ENCODE peak calls at places on chromosomes 13 and 19, in ten cellular contexts. One of them, this sample, is unnamed. For H3K27me3 and H3K4me1, the result is how much of the 10 kb centered on the place peaks cover.

GRCh38 chr13:62964522-62964921 is 1548.9 kb upstream of the PCDH20 start:
- DNase-seq in ovary: no peak
- DNase-seq in H9: no peak
- DNase-seq in keratinocyte: no peak
- DNase-seq in thoracic aorta: no peak
- DNase-seq in IMR-90: no peak
- DNase-seq in naive thymus-derived CD4-positive, alpha-beta T cell: no peak
- DNase-seq in esophagus squamous epithelium: no peak
- DNase-seq in neural progenitor cell: no peak
- DNase-seq in ascending aorta: no peak
- DNase-seq in this sample: no peak

GRCh38 chr19:5824791-5825577 is 14.5 kb downstream of the FUT6 start:
- DNase-seq in ovary: no peak
- DNase-seq in H9: no peak
- DNase-seq in keratinocyte: no peak
- DNase-seq in thoracic aorta: no peak
- DNase-seq in IMR-90: no peak
- DNase-seq in naive thymus-derived CD4-positive, alpha-beta T cell: no peak
- DNase-seq in esophagus squamous epithelium: no peak
- DNase-seq in neural progenitor cell: no peak
- DNase-seq in ascending aorta: no peak
- DNase-seq in this sample: no peak

GRCh38 chr13:20519887-20520286 is 5.8 kb downstream of the CRYL1 start:
- DNase-seq in ovary: no peak
- DNase-seq in H9: no peak
- DNase-seq in keratinocyte: no peak
- DNase-seq in thoracic aorta: no peak
- DNase-seq in IMR-90: no peak
- DNase-seq in naive thymus-derived CD4-positive, alpha-beta T cell: no peak
- DNase-seq in esophagus squamous epithelium: no peak
- DNase-seq in neural progenitor cell: no peak
- DNase-seq in ascending aorta: no peak
- DNase-seq in this sample: no peak

GRCh38 chr13:108342369-108343289 is 73.1 kb downstream of the TNFSF13B start:
- DNase-seq in ovary: no peak
- DNase-seq in H9: no peak
- DNase-seq in keratinocyte: no peak
- DNase-seq in thoracic aorta: no peak
- DNase-seq in IMR-90: peak
- DNase-seq in naive thymus-derived CD4-positive, alpha-beta T cell: no peak
- DNase-seq in esophagus squamous epithelium: no peak
- DNase-seq in neural progenitor cell: peak
- DNase-seq in ascending aorta: no peak
- DNase-seq in this sample: peak

GRCh38 chr19:33399745-33400681 is 26.5 kb downstream of the CEBPG start:
- DNase-seq in ovary: no peak
- DNase-seq in H9: no peak
- DNase-seq in keratinocyte: no peak
- DNase-seq in thoracic aorta: no peak
- DNase-seq in IMR-90: no peak
- DNase-seq in naive thymus-derived CD4-positive, alpha-beta T cell: no peak
- DNase-seq in esophagus squamous epithelium: no peak
- DNase-seq in neural progenitor cell: no peak
- DNase-seq in ascending aorta: no peak
- DNase-seq in this sample: no peak

GRCh38 chr19:46731007-46731501 is 14.1 kb upstream of the PRKD2 start:
- DNase-seq in ovary: no peak
- DNase-seq in H9: no peak
- DNase-seq in keratinocyte: no peak
- DNase-seq in thoracic aorta: no peak
- DNase-seq in IMR-90: peak
- DNase-seq in naive thymus-derived CD4-positive, alpha-beta T cell: no peak
- DNase-seq in esophagus squamous epithelium: no peak
- DNase-seq in neural progenitor cell: no peak
- DNase-seq in ascending aorta: no peak
- DNase-seq in this sample: peak

GRCh38 chr19:52190679-52191293 is 934 bp downstream of the PPP2R1A start:
- DNase-seq in ovary: no peak
- DNase-seq in H9: no peak
- DNase-seq in keratinocyte: no peak
- DNase-seq in thoracic aorta: no peak
- DNase-seq in IMR-90: peak
- DNase-seq in naive thymus-derived CD4-positive, alpha-beta T cell: no peak
- DNase-seq in esophagus squamous epithelium: no peak
- DNase-seq in neural progenitor cell: peak
- DNase-seq in ascending aorta: no peak
- DNase-seq in this sample: no peak

GRCh38 chr13:46181799-46182490 is at the start of gene LCP1:
- DNase-seq in ovary: no peak
- DNase-seq in H9: no peak
- DNase-seq in keratinocyte: no peak
- DNase-seq in thoracic aorta: no peak
- DNase-seq in IMR-90: no peak
- DNase-seq in naive thymus-derived CD4-positive, alpha-beta T cell: peak
- DNase-seq in esophagus squamous epithelium: peak
- DNase-seq in neural progenitor cell: no peak
- DNase-seq in ascending aorta: peak
- DNase-seq in this sample: no peak

GRCh38 chr13:100115693-100116254 is 26.9 kb downstream of the PCCA start:
- DNase-seq in ovary: no peak
- DNase-seq in H9: no peak
- DNase-seq in keratinocyte: no peak
- DNase-seq in thoracic aorta: no peak
- DNase-seq in IMR-90: no peak
- DNase-seq in naive thymus-derived CD4-positive, alpha-beta T cell: no peak
- DNase-seq in esophagus squamous epithelium: no peak
- DNase-seq in neural progenitor cell: no peak
- DNase-seq in ascending aorta: no peak
- DNase-seq in this sample: no peak

GRCh38 chr13:47426126-47426849 is 529.4 kb upstream of the HTR2A start:
- DNase-seq in ovary: no peak
- DNase-seq in H9: no peak
- DNase-seq in keratinocyte: no peak
- DNase-seq in thoracic aorta: no peak
- DNase-seq in IMR-90: peak
- DNase-seq in naive thymus-derived CD4-positive, alpha-beta T cell: no peak
- DNase-seq in esophagus squamous epithelium: no peak
- DNase-seq in neural progenitor cell: no peak
- DNase-seq in ascending aorta: no peak
- DNase-seq in this sample: peak

GRCh38 chr13:83503424-83503823 is 378.9 kb downstream of the SLITRK1 start:
- DNase-seq in ovary: no peak
- DNase-seq in H9: no peak
- DNase-seq in keratinocyte: no peak
- DNase-seq in thoracic aorta: no peak
- DNase-seq in IMR-90: peak
- DNase-seq in naive thymus-derived CD4-positive, alpha-beta T cell: no peak
- DNase-seq in esophagus squamous epithelium: no peak
- DNase-seq in neural progenitor cell: no peak
- DNase-seq in ascending aorta: no peak
- DNase-seq in this sample: no peak

GRCh38 chr13:83498045-83498444 is 384.2 kb downstream of the SLITRK1 start:
- DNase-seq in ovary: no peak
- DNase-seq in H9: no peak
- DNase-seq in keratinocyte: no peak
- DNase-seq in thoracic aorta: no peak
- DNase-seq in IMR-90: no peak
- DNase-seq in naive thymus-derived CD4-positive, alpha-beta T cell: no peak
- DNase-seq in esophagus squamous epithelium: no peak
- DNase-seq in neural progenitor cell: no peak
- DNase-seq in ascending aorta: no peak
- DNase-seq in this sample: no peak

GRCh38 chr13:83496501-83496900 is 385.8 kb downstream of the SLITRK1 start:
- DNase-seq in ovary: no peak
- DNase-seq in H9: no peak
- DNase-seq in keratinocyte: no peak
- DNase-seq in thoracic aorta: no peak
- DNase-seq in IMR-90: no peak
- DNase-seq in naive thymus-derived CD4-positive, alpha-beta T cell: no peak
- DNase-seq in esophagus squamous epithelium: no peak
- DNase-seq in neural progenitor cell: no peak
- DNase-seq in ascending aorta: no peak
- DNase-seq in this sample: no peak

GRCh38 chr13:83499286-83499685 is 383.0 kb downstream of the SLITRK1 start:
- DNase-seq in ovary: no peak
- DNase-seq in H9: no peak
- DNase-seq in keratinocyte: no peak
- DNase-seq in thoracic aorta: no peak
- DNase-seq in IMR-90: peak
- DNase-seq in naive thymus-derived CD4-positive, alpha-beta T cell: no peak
- DNase-seq in esophagus squamous epithelium: no peak
- DNase-seq in neural progenitor cell: no peak
- DNase-seq in ascending aorta: no peak
- DNase-seq in this sample: no peak

DNA sequence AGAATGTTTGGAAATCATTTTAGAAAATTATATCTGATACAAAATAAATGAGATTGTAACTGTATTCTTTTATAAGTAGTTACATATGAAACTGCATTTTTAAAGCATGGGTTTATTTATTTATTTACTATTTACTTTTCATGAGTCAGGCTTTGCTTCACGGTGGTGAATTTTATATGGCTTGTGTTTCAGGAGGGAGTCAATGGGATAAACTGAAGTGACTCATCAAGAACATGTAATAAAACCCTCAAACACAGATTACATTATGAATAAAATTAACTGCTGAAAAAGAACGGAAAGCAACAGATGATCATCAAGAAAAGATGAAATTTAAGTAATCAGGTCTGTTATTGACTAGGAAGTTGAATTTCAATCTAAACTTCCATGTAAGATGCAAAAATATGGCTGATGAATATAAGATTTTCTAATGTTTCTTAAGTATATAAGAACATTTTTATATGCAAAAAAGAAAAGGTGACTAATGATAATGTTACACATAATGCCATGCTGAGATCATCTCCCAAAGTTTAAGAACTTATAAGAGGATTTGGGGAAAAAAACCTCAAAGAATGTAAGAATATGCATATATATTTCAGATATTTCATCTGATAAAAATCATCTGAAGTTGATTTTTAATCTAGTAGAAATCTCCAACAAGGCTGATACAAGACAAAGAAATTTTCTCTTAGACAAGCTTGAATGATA is 383.6 kb downstream of the SLITRK1 start:
- DNase-seq in ovary: no peak
- DNase-seq in H9: no peak
- DNase-seq in keratinocyte: no peak
- DNase-seq in thoracic aorta: no peak
- DNase-seq in IMR-90: peak
- DNase-seq in naive thymus-derived CD4-positive, alpha-beta T cell: no peak
- DNase-seq in esophagus squamous epithelium: no peak
- DNase-seq in neural progenitor cell: no peak
- DNase-seq in ascending aorta: no peak
- DNase-seq in this sample: peak
- H3K27me3 ChIP-seq in ovary: under half
- H3K27me3 ChIP-seq in H9: under half
- H3K27me3 ChIP-seq in keratinocyte: under half
- H3K27me3 ChIP-seq in thoracic aorta: under half
- H3K27me3 ChIP-seq in IMR-90: under half
- H3K27me3 ChIP-seq in naive thymus-derived CD4-positive, alpha-beta T cell: under half
- H3K27me3 ChIP-seq in esophagus squamous epithelium: under half
- H3K27me3 ChIP-seq in neural progenitor cell: under half
- H3K27me3 ChIP-seq in ascending aorta: under half
- H3K27me3 ChIP-seq in this sample: under half

GRCh38 chr19:16463341-16463990 is 8.3 kb downstream of the EPS15L1 start:
- DNase-seq in ovary: no peak
- DNase-seq in H9: no peak
- DNase-seq in keratinocyte: no peak
- DNase-seq in thoracic aorta: no peak
- DNase-seq in IMR-90: no peak
- DNase-seq in naive thymus-derived CD4-positive, alpha-beta T cell: no peak
- DNase-seq in esophagus squamous epithelium: no peak
- DNase-seq in neural progenitor cell: no peak
- DNase-seq in ascending aorta: no peak
- DNase-seq in this sample: no peak
- H3K4me1 ChIP-seq in ovary: under half
- H3K4me1 ChIP-seq in H9: under half
- H3K4me1 ChIP-seq in keratinocyte: under half
- H3K4me1 ChIP-seq in thoracic aorta: under half
- H3K4me1 ChIP-seq in IMR-90: under half
- H3K4me1 ChIP-seq in naive thymus-derived CD4-positive, alpha-beta T cell: under half
- H3K4me1 ChIP-seq in esophagus squamous epithelium: under half
- H3K4me1 ChIP-seq in neural progenitor cell: under half
- H3K4me1 ChIP-seq in ascending aorta: under half
- H3K4me1 ChIP-seq in this sample: under half

DNA sequence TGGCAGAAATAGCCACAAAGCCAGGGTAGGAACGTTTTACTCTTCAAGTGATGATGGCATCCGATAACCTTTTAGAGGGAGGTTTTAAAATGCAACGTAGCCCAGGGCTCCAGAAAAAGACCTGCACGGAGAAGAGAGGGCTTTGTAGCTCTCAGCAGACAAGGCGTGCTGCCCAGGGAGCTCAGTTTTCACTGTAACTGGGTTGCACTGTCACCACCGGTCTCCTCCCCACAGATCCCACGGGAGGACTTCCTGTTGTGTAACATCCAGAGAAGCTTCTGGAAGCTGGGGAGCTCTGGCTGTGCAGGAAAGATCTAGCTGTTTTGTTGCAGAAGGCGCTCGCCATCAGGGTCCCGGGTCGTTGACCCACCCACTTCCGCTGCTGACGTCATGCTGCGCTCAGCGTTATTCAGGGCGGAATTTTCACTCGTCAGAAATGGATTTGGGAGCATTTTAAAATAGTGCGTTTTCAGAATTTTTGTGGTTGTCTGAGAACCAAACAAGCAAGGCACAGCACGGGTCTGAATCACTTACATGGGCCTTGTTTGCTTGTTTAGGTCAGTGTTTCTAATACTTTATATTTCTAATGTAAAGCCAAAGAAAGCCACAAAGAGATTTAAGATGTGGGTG is 50.8 kb downstream of the ATP11A start:
- DNase-seq in ovary: peak
- DNase-seq in H9: no peak
- DNase-seq in keratinocyte: no peak
- DNase-seq in thoracic aorta: no peak
- DNase-seq in IMR-90: peak
- DNase-seq in naive thymus-derived CD4-positive, alpha-beta T cell: no peak
- DNase-seq in esophagus squamous epithelium: no peak
- DNase-seq in neural progenitor cell: no peak
- DNase-seq in ascending aorta: no peak
- DNase-seq in this sample: peak
- H3K27ac ChIP-seq in ovary: peak
- H3K27ac ChIP-seq in H9: no peak
- H3K27ac ChIP-seq in keratinocyte: no peak
- H3K27ac ChIP-seq in thoracic aorta: no peak
- H3K27ac ChIP-seq in IMR-90: peak
- H3K27ac ChIP-seq in naive thymus-derived CD4-positive, alpha-beta T cell: no peak
- H3K27ac ChIP-seq in esophagus squamous epithelium: peak
- H3K27ac ChIP-seq in neural progenitor cell: no peak
- H3K27ac ChIP-seq in ascending aorta: peak
- H3K27ac ChIP-seq in this sample: peak

DNA sequence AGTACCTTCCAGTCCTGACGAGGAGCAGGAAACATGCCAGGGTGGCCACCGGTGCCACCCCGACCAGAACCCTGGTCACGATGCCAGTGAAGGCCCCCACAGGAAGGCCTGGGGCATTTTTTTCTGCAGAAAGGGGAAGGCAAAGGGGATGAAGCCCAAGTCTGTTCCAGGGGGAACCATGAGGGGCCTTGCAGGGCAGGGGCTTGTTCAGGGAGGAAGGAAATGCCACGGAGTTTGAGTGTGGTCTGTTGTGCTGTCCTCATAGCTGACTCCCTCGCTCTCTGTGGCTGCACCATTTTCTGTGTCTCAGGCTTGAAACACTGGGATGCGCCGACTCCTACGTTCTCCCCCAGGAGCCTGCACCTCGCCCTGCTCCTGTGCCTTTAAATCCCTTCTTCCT is 27.5 kb upstream of the CEACAM1 start:
- DNase-seq in ovary: no peak
- DNase-seq in H9: peak
- DNase-seq in keratinocyte: no peak
- DNase-seq in thoracic aorta: no peak
- DNase-seq in IMR-90: no peak
- DNase-seq in naive thymus-derived CD4-positive, alpha-beta T cell: no peak
- DNase-seq in esophagus squamous epithelium: no peak
- DNase-seq in neural progenitor cell: no peak
- DNase-seq in ascending aorta: no peak
- DNase-seq in this sample: no peak
- H3K27me3 ChIP-seq in ovary: under half
- H3K27me3 ChIP-seq in H9: under half
- H3K27me3 ChIP-seq in keratinocyte: under half
- H3K27me3 ChIP-seq in thoracic aorta: under half
- H3K27me3 ChIP-seq in IMR-90: under half
- H3K27me3 ChIP-seq in naive thymus-derived CD4-positive, alpha-beta T cell: under half
- H3K27me3 ChIP-seq in esophagus squamous epithelium: under half
- H3K27me3 ChIP-seq in neural progenitor cell: under half
- H3K27me3 ChIP-seq in ascending aorta: under half
- H3K27me3 ChIP-seq in this sample: under half

This sample was measured in cardiac muscle cell.